ENCODE peak calls at places on chromosomes 12 and 14, in eight cellular contexts. L, J, P, H, W, O, E and Y are unnamed samples.

GRCh38 chr12:1851126-1851791 is 30.9 kb downstream of the LRTM2 start:
- DNase-seq in L (no peak), J (no peak), P (no peak), H (peak; percentile 55), W (no peak), O (peak; percentile 8), E (peak; percentile 61), Y (no peak)

GRCh38 chr12:121858662-121859572 is at the start of gene HPD:
- DNase-seq in L (peak; percentile 73), J (no peak), P (no peak), H (peak; percentile 42), W (no peak), O (peak; percentile 41), E (peak; percentile 74), Y (no peak)

GRCh38 chr12:50569876-50570275 is 65.1 kb downstream of the DIP2B start:
- DNase-seq in L (no peak), J (no peak), P (no peak), H (no peak), W (no peak), O (no peak), E (no peak), Y (no peak)

GRCh38 chr12:26878661-26879119 is 45.7 kb upstream of the ITPR2 start:
- DNase-seq in L (peak; percentile 19), J (no peak), P (peak; percentile 73), H (no peak), W (peak; percentile 61), O (no peak), E (no peak), Y (peak; percentile 29)

GRCh38 chr14:39617537-39617936 is 185.3 kb upstream of the FBXO33 start:
- DNase-seq in L (no peak), J (no peak), P (no peak), H (no peak), W (no peak), O (no peak), E (no peak), Y (no peak)

GRCh38 chr14:43481864-43482263 is 1025.2 kb downstream of the FSCB start:
- DNase-seq in L (no peak), J (no peak), P (no peak), H (no peak), W (no peak), O (no peak), E (no peak), Y (no peak)

GRCh38 chr14:22994762-22995275 is 12.5 kb upstream of the AJUBA start:
- DNase-seq in L (peak; percentile 64), J (peak; percentile 57), P (peak; percentile 72), H (no peak), W (peak; percentile 61), O (no peak), E (peak; percentile 61), Y (peak; percentile 53)

GRCh38 chr12:38905480-38906351 is at the start of gene CPNE8:
- DNase-seq in L (peak; percentile 80), J (peak; percentile 84), P (peak; percentile 93), H (no peak), W (peak; percentile 90), O (no peak), E (no peak), Y (peak; percentile 70)

GRCh38 chr14:88270781-88271180 is 52.3 kb downstream of the KCNK10 start:
- DNase-seq in L (peak; percentile 76), J (no peak), P (no peak), H (no peak), W (no peak), O (no peak), E (no peak), Y (no peak)

GRCh38 chr14:105888151-105888550 is 361.8 kb downstream of the TMEM121 start:
- DNase-seq in L (no peak), J (peak; percentile 0), P (no peak), H (no peak), W (no peak), O (no peak), E (no peak), Y (no peak)

GRCh38 chr14:74754899-74755298 is 8.2 kb upstream of the YLPM1 start:
- DNase-seq in L (no peak), J (no peak), P (no peak), H (no peak), W (no peak), O (no peak), E (no peak), Y (no peak)

GRCh38 chr14:58239259-58240210 is 5.1 kb upstream of the PSMA3 start:
- DNase-seq in L (peak; percentile 84), J (peak; percentile 32), P (peak; percentile 81), H (no peak), W (peak; percentile 75), O (no peak), E (peak; percentile 58), Y (peak; percentile 69)

GRCh38 chr12:87368259-87368658 is 660.9 kb downstream of the C12orf50 start:
- DNase-seq in L (no peak), J (no peak), P (no peak), H (no peak), W (no peak), O (no peak), E (no peak), Y (no peak)

DNA sequence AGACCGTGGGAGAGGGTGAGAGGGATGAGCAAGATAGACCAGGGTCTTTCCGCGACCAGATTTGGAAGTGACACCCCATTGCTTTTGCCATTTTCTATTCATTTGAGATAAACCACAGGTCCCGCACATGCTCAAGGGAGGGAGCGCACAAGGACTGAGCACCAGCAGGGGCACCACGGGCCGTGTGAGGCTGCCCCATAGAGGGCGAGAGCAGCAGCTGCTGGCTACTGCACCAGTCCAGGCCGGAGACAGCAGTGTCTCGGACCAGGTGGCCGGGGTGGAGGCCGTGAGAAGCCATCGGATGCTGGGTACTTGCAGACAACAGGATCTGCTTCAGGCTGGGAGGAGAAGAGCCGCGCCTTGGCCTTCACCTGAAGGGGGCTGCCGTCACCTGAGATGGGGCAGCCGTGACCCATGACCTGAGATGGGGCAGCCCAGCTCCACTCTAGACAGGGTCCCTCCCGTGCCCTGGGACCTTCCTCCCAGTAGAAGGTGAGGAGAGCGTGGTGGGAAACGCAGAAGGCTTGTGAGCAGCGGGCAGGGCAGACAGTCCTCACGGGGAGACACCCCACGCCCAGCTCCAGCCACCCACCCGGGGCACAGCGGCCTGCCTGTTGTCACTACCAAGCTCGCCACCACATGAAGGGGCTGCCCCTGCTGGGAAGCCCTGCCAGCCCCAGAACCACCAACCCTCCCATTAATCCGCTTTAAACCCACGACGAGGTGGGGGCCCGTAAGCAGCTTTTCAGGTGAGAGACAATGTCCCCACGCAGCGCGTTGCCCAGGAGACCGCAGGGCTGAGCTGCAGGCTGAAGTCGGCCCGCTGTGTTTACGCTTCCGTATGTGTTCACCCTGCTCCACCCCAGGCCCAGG is 61.7 kb upstream of the FBRSL1 start:
- DNase-seq in L (peak; percentile 67), J (no peak), P (no peak), H (no peak), W (no peak), O (no peak), E (no peak), Y (peak; percentile 52)
- TF ChIP-seq CTCF in L (no peak), J (no peak), P (no peak), H (no peak), W (no peak), O (no peak), E (no peak), Y (no peak)

GRCh38 chr14:56659964-56660551 is 80.5 kb downstream of the TMEM260 start:
- DNase-seq in L (peak; percentile 51), J (peak; percentile 60), P (no peak), H (peak; percentile 13), W (no peak), O (peak; percentile 1), E (peak; percentile 43), Y (no peak)
- TF ChIP-seq CTCF in L (peak; percentile 82), J (peak; percentile 45), P (peak; percentile 58), H (peak; percentile 65), W (peak; percentile 54), O (peak; percentile 78), E (peak; percentile 82), Y (peak; percentile 73)

GRCh38 chr12:66272650-66273049 is 29.6 kb upstream of the HELB start:
- DNase-seq in L (no peak), J (no peak), P (no peak), H (no peak), W (no peak), O (no peak), E (no peak), Y (no peak)

GRCh38 chr12:66270613-66271012 is 31.7 kb upstream of the HELB start:
- DNase-seq in L (no peak), J (no peak), P (no peak), H (no peak), W (no peak), O (no peak), E (no peak), Y (no peak)

GRCh38 chr12:66269142-66269541 is 33.2 kb upstream of the HELB start:
- DNase-seq in L (no peak), J (no peak), P (no peak), H (no peak), W (no peak), O (no peak), E (no peak), Y (no peak)

GRCh38 chr12:66268562-66268961 is 33.7 kb upstream of the HELB start:
- DNase-seq in L (no peak), J (no peak), P (no peak), H (no peak), W (no peak), O (no peak), E (no peak), Y (no peak)

DNA sequence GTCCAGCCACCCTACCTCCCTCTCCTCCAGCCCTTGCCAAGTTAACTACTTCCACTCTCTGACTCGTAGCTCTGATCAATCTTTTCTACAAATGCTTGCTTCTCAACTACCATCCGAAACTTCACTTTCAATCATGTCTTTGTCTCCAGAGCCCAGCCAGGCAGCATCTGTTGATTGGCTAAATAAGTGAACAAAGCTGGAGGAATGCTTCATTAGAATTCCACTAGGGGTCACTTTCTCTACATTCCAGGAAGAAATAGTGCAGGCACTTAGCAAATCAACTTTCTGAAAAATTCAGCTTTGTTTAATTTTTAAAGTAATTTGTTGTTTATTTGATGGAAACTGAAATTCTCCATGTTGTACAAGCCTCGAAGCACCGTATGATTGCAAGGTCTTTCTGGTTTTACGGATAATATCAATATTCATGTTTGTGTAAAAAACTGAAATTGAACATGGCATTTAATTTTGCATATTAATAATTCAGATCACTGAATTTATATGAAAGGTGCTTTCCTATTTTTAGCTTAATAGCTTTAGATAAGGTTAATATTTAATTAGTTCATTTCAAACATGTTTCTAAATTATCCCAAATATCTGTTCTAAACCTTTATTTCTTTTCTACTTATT is 32.4 kb upstream of the HELB start:
- DNase-seq in L (peak; percentile 60), J (peak; percentile 40), P (no peak), H (peak; percentile 20), W (no peak), O (peak; percentile 20), E (peak; percentile 55), Y (no peak)
- TF ChIP-seq CTCF in L (peak; percentile 70), J (peak; percentile 33), P (peak; percentile 67), H (peak; percentile 68), W (peak; percentile 64), O (peak; percentile 80), E (peak; percentile 87), Y (peak; percentile 70)

DNA sequence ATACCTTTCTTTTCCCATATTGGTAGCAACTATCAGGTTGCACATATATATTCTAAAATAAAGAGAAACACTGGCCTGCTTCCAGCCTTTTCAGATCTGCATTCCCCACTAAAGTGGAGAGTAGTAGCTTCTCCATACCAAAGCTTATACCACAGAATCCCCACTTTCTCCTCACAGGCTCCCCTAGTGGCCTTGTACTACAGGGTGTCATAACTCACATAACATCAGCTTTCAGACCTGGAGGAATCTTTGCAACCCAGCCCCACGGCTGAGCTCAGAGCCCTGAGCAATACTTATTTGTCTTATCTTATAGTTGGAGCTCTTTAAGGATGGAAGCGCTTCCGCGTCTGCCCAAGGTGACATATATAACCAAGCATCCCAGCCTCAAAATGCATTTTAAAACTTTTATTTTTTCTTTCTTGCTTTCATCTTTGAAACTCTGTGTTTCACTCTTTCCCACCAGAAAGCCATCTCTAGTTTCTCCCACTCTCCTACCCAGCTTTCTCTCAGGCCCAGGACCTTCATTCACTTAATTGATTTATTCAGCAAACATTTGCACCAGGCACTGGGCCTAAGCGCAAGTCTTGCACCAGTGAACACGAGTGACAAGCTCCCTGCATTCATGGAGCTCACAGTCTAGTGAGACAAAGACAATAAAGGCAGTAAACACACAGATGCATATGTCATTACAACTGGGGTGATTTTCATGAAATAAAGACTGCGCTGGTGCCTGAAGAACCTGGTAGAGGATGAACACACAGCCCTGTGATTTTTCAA is 254.7 kb downstream of the IPO8 start:
- DNase-seq in L (peak; percentile 55), J (no peak), P (no peak), H (no peak), W (no peak), O (no peak), E (no peak), Y (peak; percentile 32)
- TF ChIP-seq CTCF in L (peak; percentile 46), J (no peak), P (no peak), H (peak; percentile 59), W (no peak), O (peak; percentile 74), E (peak; percentile 37), Y (peak; percentile 56)